ENCODE peak calls at places on chromosomes 13 and 19, in ten cellular contexts. C, L, P, W, S, B, E, A, F and K are unnamed samples.

GRCh38 chr19:12346896-12347295 is 13.5 kb upstream of the ZNF563 start:
- DNase-seq in C (no peak), L (no peak), P (no peak), W (no peak), S (no peak), B (no peak), E (no peak), A (no peak), F (no peak), K (no peak)

GRCh38 chr19:14368011-14368513 is 13.2 kb upstream of the ADGRE5 start:
- DNase-seq in C (no peak), L (no peak), P (no peak), W (no peak), S (no peak), B (no peak), E (no peak), A (no peak), F (peak; percentile 86), K (no peak)

GRCh38 chr19:42508892-42509444 is 19.3 kb downstream of the CEACAM1 start:
- DNase-seq in C (no peak), L (no peak), P (no peak), W (no peak), S (no peak), B (no peak), E (no peak), A (no peak), F (no peak), K (no peak)

GRCh38 chr19:46718157-46718933 is 1.4 kb upstream of the PRKD2 start:
- DNase-seq in C (peak; percentile 61), L (peak; percentile 39), P (peak; percentile 40), W (no peak), S (no peak), B (no peak), E (no peak), A (peak; percentile 54), F (peak; percentile 70), K (no peak)

GRCh38 chr13:71033026-71033425 is 834.0 kb downstream of the DACH1 start:
- DNase-seq in C (no peak), L (no peak), P (no peak), W (no peak), S (no peak), B (no peak), E (no peak), A (no peak), F (no peak), K (no peak)

GRCh38 chr13:49749852-49750251 is 42.6 kb downstream of the KPNA3 start:
- DNase-seq in C (no peak), L (no peak), P (no peak), W (no peak), S (no peak), B (no peak), E (no peak), A (peak; percentile 10), F (no peak), K (no peak)

GRCh38 chr19:19338082-19338481 is 17.5 kb downstream of the MAU2 start:
- DNase-seq in C (no peak), L (no peak), P (no peak), W (no peak), S (no peak), B (no peak), E (peak; percentile 39), A (peak; percentile 14), F (no peak), K (peak; percentile 71)

GRCh38 chr19:4217429-4218264 is 11.7 kb upstream of the EBI3 start:
- DNase-seq in C (no peak), L (no peak), P (no peak), W (no peak), S (no peak), B (no peak), E (no peak), A (no peak), F (no peak), K (no peak)

GRCh38 chr19:13835791-13836723 is 40.8 kb downstream of the ZSWIM4 start:
- DNase-seq in C (no peak), L (no peak), P (no peak), W (no peak), S (no peak), B (peak; percentile 71), E (no peak), A (no peak), F (peak; percentile 44), K (peak; percentile 40)

GRCh38 chr19:33325920-33326319 is 23.6 kb upstream of the CEBPA start:
- DNase-seq in C (peak; percentile 27), L (no peak), P (no peak), W (no peak), S (no peak), B (no peak), E (no peak), A (no peak), F (no peak), K (peak; percentile 23)